ENCODE peak calls at places on chromosomes 1 and 21, in six cellular contexts. P, H, V, Z, Y and L are unnamed samples.
A peak's percentile ranks its signal among the peaks of the same experiment; 100 is the strongest.

GRCh38 chr1:67945733-67946374 is 104.6 kb downstream of the DIRAS3 start:
- DNase-seq in P (no peak), H (no peak), V (no peak), Z (no peak), Y (no peak), L (no peak)

GRCh38 chr1:205444931-205445652 is 10.8 kb downstream of the BLACAT1 start:
- DNase-seq in P (no peak), H (peak; percentile 51), V (no peak), Z (peak; percentile 65), Y (peak; percentile 58), L (peak; percentile 35)

GRCh38 chr1:200739499-200740290 is 1.0 kb downstream of the CAMSAP2 start:
- DNase-seq in P (peak; percentile 68), H (peak; percentile 23), V (no peak), Z (no peak), Y (peak; percentile 60), L (peak; percentile 76)

GRCh38 chr1:22597301-22597965 is 34.1 kb downstream of the EPHA8 start:
- DNase-seq in P (no peak), H (no peak), V (no peak), Z (no peak), Y (no peak), L (no peak)

GRCh38 chr1:210311726-210312493 is 16.8 kb upstream of the HHAT start:
- DNase-seq in P (no peak), H (no peak), V (no peak), Z (no peak), Y (no peak), L (no peak)

GRCh38 chr1:232196042-232196441 is 433.9 kb downstream of the SIPA1L2 start:
- DNase-seq in P (no peak), H (no peak), V (no peak), Z (no peak), Y (no peak), L (no peak)

GRCh38 chr1:180911640-180912161 is 996 bp upstream of the KIAA1614 start:
- DNase-seq in P (no peak), H (no peak), V (no peak), Z (peak; percentile 39), Y (no peak), L (no peak)

GRCh38 chr1:52002038-52002917 is 11.8 kb upstream of the RAB3B start:
- DNase-seq in P (no peak), H (peak; percentile 88), V (no peak), Z (no peak), Y (no peak), L (peak; percentile 37)

GRCh38 chr1:66246371-66247262 is 287.3 kb upstream of the SGIP1 start:
- DNase-seq in P (no peak), H (no peak), V (no peak), Z (no peak), Y (no peak), L (no peak)

GRCh38 chr1:108615544-108615943 is 45.3 kb downstream of the HENMT1 start:
- DNase-seq in P (no peak), H (no peak), V (no peak), Z (no peak), Y (no peak), L (no peak)

GRCh38 chr1:204337583-204337982 is 22.1 kb downstream of the PLEKHA6 start:
- DNase-seq in P (no peak), H (no peak), V (no peak), Z (no peak), Y (no peak), L (peak; percentile 50)

GRCh38 chr1:13730751-13731482 is 30.9 kb downstream of the PRDM2 start:
- DNase-seq in P (no peak), H (peak; percentile 13), V (peak; percentile 45), Z (no peak), Y (no peak), L (peak; percentile 74)

GRCh38 chr1:3674100-3675094 is 22.1 kb downstream of the TP73 start:
- DNase-seq in P (no peak), H (no peak), V (no peak), Z (no peak), Y (no peak), L (no peak)

GRCh38 chr1:27496604-27497155 is 6.7 kb upstream of the WASF2 start:
- DNase-seq in P (no peak), H (no peak), V (no peak), Z (peak; percentile 72), Y (peak; percentile 52), L (no peak)

GRCh38 chr21:14889080-14889805 is 175.6 kb downstream of the NRIP1 start:
- DNase-seq in P (no peak), H (no peak), V (no peak), Z (no peak), Y (no peak), L (peak; percentile 47)

GRCh38 chr1:79847715-79848114 is 841.2 kb upstream of the ADGRL4 start:
- DNase-seq in P (no peak), H (no peak), V (no peak), Z (no peak), Y (no peak), L (no peak)

GRCh38 chr1:225517697-225518096 is 89.9 kb upstream of the LBR start:
- DNase-seq in P (no peak), H (no peak), V (no peak), Z (no peak), Y (no peak), L (no peak)

GRCh38 chr1:76021816-76022215 is 52.7 kb upstream of the ST6GALNAC3 start:
- DNase-seq in P (no peak), H (no peak), V (no peak), Z (no peak), Y (no peak), L (no peak)

GRCh38 chr1:116690809-116691323 is 23.3 kb upstream of the IGSF3 start:
- DNase-seq in P (no peak), H (no peak), V (no peak), Z (no peak), Y (no peak), L (no peak)

GRCh38 chr1:157240495-157241184 is 102.4 kb upstream of the ETV3 start:
- DNase-seq in P (no peak), H (no peak), V (no peak), Z (no peak), Y (no peak), L (no peak)
- H3K4me1 ChIP-seq in P (no peaks in the 10 kb centered on the region), H (no peaks in the 10 kb centered on the region), V (no peaks in the 10 kb centered on the region), Z (no peaks in the 10 kb centered on the region), Y (no peaks in the 10 kb centered on the region), L (no peaks in the 10 kb centered on the region)

GRCh38 chr1:25023190-25023578 is 93.1 kb upstream of the RUNX3 start:
- DNase-seq in P (no peak), H (no peak), V (no peak), Z (no peak), Y (no peak), L (no peak)

GRCh38 chr1:25020173-25020840 is 90.2 kb upstream of the RUNX3 start:
- DNase-seq in P (no peak), H (no peak), V (no peak), Z (no peak), Y (no peak), L (no peak)

GRCh38 chr1:25020851-25021585 is 90.9 kb upstream of the RUNX3 start:
- DNase-seq in P (no peak), H (no peak), V (no peak), Z (no peak), Y (no peak), L (no peak)

GRCh38 chr1:25022361-25023189 is 92.5 kb upstream of the RUNX3 start:
- DNase-seq in P (peak; percentile 27), H (peak; percentile 31), V (peak; percentile 53), Z (peak; percentile 33), Y (no peak), L (peak; percentile 88)

DNA sequence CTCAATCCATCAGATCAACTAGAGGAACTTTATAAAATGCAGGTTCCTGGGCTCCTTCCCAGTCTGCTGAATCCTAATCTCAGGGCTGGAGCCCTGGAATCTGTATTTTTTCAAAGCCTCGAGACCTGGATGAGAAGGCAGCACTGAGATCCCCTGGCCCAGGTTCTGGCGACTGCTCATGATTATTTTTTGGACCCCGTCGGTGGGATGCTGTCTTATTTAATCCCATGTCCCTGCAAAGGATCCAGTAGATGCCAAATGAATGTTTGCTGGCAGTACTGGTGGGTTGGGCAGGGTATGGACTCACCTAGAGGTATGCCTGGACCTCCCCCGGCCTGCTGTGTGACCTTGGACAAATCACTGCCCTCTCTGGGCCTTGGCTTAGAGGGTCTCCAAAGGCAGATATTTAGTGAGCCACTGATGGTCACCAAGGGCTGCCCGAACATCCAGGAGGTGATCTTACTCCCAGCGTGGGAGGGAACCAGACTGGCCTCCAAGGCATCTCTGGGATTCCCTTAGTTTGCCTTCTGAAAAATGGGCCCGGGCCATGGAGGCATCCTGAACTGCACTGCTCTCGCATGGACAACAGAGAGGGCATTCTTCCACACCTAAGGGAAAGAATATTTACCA is 91.6 kb upstream of the RUNX3 start:
- DNase-seq in P (no peak), H (no peak), V (no peak), Z (no peak), Y (no peak), L (no peak)
- TF ChIP-seq POLR2A in P (no peak), H (no peak), V (no peak), Z (no peak), Y (no peak), L (no peak)

GRCh38 chr1:172918478-172918877 is 132.3 kb downstream of the TNFSF18 start:
- DNase-seq in P (no peak), H (no peak), V (no peak), Z (no peak), Y (no peak), L (no peak)
- H3K36me3 ChIP-seq in P (no peaks in the 10 kb centered on the region), H (no peaks in the 10 kb centered on the region), V (no peaks in the 10 kb centered on the region), Z (no peaks in the 10 kb centered on the region), Y (no peaks in the 10 kb centered on the region), L (no peaks in the 10 kb centered on the region)

GRCh38 chr1:203083463-203083921 is 2.3 kb downstream of the MYOG start:
- DNase-seq in P (no peak), H (no peak), V (no peak), Z (no peak), Y (no peak), L (no peak)

GRCh38 chr1:203086992-203087763 is 1.4 kb upstream of the MYOG start:
- DNase-seq in P (no peak), H (no peak), V (no peak), Z (no peak), Y (no peak), L (no peak)

GRCh38 chr1:203084588-203085527 is 954 bp downstream of the MYOG start:
- DNase-seq in P (no peak), H (no peak), V (no peak), Z (no peak), Y (no peak), L (no peak)

GRCh38 chr1:203088441-203088840 is 2.6 kb upstream of the MYOG start:
- DNase-seq in P (no peak), H (no peak), V (no peak), Z (no peak), Y (no peak), L (no peak)

DNA sequence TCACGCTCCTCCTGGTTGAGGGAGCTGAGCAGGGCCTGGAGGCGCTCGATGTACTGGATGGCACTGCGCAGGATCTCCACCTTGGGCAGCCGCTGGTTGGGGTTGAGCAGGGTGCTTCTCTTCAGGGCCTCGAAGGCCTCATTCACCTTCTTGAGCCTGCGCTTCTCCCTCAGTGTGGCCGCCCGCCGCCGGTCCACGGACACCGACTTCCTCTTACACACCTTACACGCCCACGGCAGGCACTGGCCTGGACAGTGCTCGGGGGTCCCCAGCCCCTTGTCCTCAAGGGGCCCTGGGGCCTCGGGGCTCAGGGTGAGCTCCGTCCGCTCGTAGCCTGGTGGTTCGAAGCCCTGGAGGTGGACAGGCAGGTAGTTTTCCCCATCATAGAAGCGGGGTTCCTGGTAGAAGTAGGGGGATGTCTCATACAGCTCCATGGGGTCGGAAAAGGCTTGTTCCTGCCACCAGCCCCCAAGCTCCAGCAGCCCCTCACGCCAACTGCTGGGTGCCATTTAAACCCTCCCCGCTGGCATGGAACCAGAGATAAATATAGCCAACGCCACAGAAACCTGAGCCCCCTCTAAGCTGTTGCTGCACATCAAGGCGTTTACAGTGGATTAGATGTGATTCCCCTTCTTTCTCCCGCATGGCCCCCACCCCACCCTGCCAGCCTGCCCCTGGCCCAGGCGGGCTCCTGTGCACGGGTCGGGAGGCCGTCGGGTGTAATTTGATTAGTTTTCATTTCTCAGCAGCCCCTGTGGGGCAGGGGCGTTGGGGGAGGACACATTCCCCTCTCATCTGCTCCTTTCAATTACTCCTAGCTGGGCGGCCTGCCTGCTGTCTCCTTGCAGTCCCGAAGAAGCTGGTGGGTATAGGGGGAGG is at the start of gene MYOG:
- DNase-seq in P (no peak), H (no peak), V (no peak), Z (no peak), Y (no peak), L (no peak)
- H3K4me1 ChIP-seq in P (no peaks in the 10 kb centered on the region), H (no peaks in the 10 kb centered on the region), V (no peaks in the 10 kb centered on the region), Z (no peaks in the 10 kb centered on the region), Y (no peaks in the 10 kb centered on the region), L (no peaks in the 10 kb centered on the region)